ENCODE peak calls at places on chromosomes 7 and 10, in seven cellular contexts. S, E, W, Y, I, P and B are unnamed samples.

GRCh38 chr10:126135177-126135576 is 238.8 kb downstream of the FANK1 start:
- DNase-seq in W (no peak), I (peak), Y (no peak), P (no peak), E (no peak), S (no peak), B (peak)

GRCh38 chr10:91000985-91001384 is 80.1 kb upstream of the ANKRD1 start:
- DNase-seq in I (no peak), P (no peak), Y (no peak), W (no peak), S (no peak), E (no peak), B (no peak)

GRCh38 chr7:47653550-47654351 is 71.8 kb upstream of the TNS3 start:
- DNase-seq in E (no peak), I (no peak), P (no peak), S (peak), Y (no peak), W (no peak), B (peak)

GRCh38 chr10:110919971-110920881 is 822 bp downstream of the SHOC2 start:
- DNase-seq in E (no peak), W (no peak), Y (no peak), I (peak), S (peak), P (no peak), B (peak)

GRCh38 chr7:27205325-27206280 is 5.7 kb upstream of the HOXA13 start:
- DNase-seq in Y (no peak), I (no peak), P (no peak), W (no peak), S (no peak), E (no peak), B (peak)

GRCh38 chr7:27172823-27173411 is 1.2 kb downstream of the HOXA10 start:
- DNase-seq in Y (no peak), I (no peak), P (no peak), E (no peak), S (peak), W (no peak), B (no peak)

GRCh38 chr10:120738658-120739057 is 112.5 kb upstream of the WDR11 start:
- DNase-seq in P (no peak), E (no peak), W (no peak), I (no peak), Y (no peak), S (no peak), B (peak)

GRCh38 chr10:102729090-102730026 is 14.4 kb upstream of the WBP1L start:
- DNase-seq in W (no peak), I (peak), S (peak), P (peak), E (no peak), Y (no peak), B (peak)

GRCh38 chr10:131091682-131092081 is 219.8 kb downstream of the TCERG1L start:
- DNase-seq in P (no peak), I (no peak), W (no peak), S (no peak), E (no peak), Y (no peak), B (no peak)

GRCh38 chr7:69599211-69599878 is 1.1 kb downstream of the AUTS2 start:
- DNase-seq in W (no peak), E (no peak), S (peak), I (no peak), P (peak), Y (no peak), B (peak)

GRCh38 chr7:7972128-7972527 is 3.5 kb downstream of the GLCCI1 start:
- DNase-seq in P (no peak), E (no peak), W (no peak), I (no peak), S (no peak), Y (no peak), B (no peak)

GRCh38 chr7:65477326-65477725 is 103.7 kb downstream of the ZNF92 start:
- DNase-seq in W (no peak), I (no peak), E (peak), Y (no peak), S (no peak), P (no peak), B (peak)

GRCh38 chr10:123862421-123863188 is 29.0 kb downstream of the CPXM2 start:
- DNase-seq in S (no peak), E (no peak), I (no peak), W (no peak), P (no peak), Y (no peak), B (no peak)

GRCh38 chr7:55081854-55082603 is 63.2 kb downstream of the EGFR start:
- DNase-seq in P (no peak), W (no peak), S (no peak), I (no peak), Y (no peak), E (no peak), B (no peak)

GRCh38 chr10:128242641-128243040 is 116.4 kb upstream of the MKI67 start:
- DNase-seq in Y (no peak), I (no peak), S (no peak), W (no peak), E (no peak), P (no peak), B (no peak)

GRCh38 chr7:128867842-128868623 is 5.4 kb downstream of the ATP6V1F start:
- DNase-seq in I (no peak), P (no peak), W (no peak), Y (no peak), S (no peak), E (no peak), B (peak)

GRCh38 chr10:50807851-50808776 is 68.4 kb downstream of the ASAH2B start:
- DNase-seq in Y (no peak), W (no peak), S (no peak), P (no peak), E (no peak), I (no peak), B (no peak)

GRCh38 chr10:59706851-59707797 is 2.5 kb downstream of the SLC16A9 start:
- DNase-seq in Y (no peak), W (no peak), I (peak), E (no peak), P (no peak), S (no peak), B (no peak)

GRCh38 chr7:151518781-151519044 is 982 bp downstream of the RHEB start:
- DNase-seq in I (no peak), E (no peak), W (no peak), S (no peak), P (no peak), Y (no peak), B (no peak)

GRCh38 chr7:23334482-23335056 is 35.4 kb downstream of the MALSU1 start:
- DNase-seq in S (peak), E (no peak), W (peak), Y (no peak), P (peak), I (no peak), B (no peak)

GRCh38 chr7:147765301-147765700 is 825.3 kb upstream of the C7orf33 start:
- DNase-seq in P (no peak), Y (no peak), I (no peak), E (no peak), W (no peak), S (no peak), B (no peak)

DNA sequence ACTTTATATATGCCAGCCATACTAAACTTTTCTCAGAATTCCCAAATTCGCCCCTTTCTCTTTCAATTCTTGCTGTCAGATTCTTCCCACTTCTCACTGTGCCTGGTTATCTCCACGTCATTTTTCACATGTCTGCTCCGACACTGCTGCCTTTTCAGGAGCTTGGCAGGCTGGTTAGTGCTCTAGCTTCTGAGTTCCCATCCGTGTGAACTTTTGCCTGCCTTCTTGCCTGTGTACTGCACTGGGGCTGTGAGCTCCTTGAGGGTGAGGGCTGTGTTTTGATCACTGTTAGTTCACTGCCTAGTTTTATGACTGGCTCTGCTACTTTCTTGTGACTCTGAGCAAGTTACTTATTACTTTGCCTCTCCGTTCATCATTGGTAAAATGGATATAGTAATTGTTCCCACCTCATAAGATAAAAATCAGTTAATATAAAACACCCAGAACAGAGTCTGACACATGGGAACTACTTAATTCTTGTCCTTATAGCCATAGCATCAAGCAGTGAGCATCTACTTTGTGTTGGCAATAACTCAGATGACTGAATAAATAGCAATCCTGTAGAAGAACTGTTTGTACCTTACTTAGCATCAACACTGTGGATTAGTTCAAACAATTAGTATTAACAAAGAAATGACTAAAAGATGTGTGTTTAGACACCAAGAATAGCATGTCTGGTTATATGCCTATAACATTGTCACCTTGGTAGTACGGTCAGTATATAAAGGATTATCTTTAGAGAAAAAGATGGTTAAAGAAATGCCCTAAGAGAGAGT is 5.5 kb downstream of the GSTO1 start:
- DNase-seq in E (no peak), S (no peak), I (no peak), W (no peak), Y (no peak), P (no peak), B (no peak)
- H3K27ac ChIP-seq in E (no peak), S (peak), I (no peak), W (peak), Y (peak), P (peak), B (no peak)

GRCh38 chr7:130952477-130952876 is 218.5 kb upstream of the KLF14 start:
- DNase-seq in S (no peak), P (no peak), E (no peak), I (no peak), W (no peak), Y (no peak), B (no peak)
- H3K27ac ChIP-seq in S (no peak), P (peak), E (no peak), I (no peak), W (peak), Y (peak), B (no peak)

GRCh38 chr7:107975394-107976013 is 27.5 kb downstream of the LAMB1 start:
- DNase-seq in S (no peak), W (no peak), E (no peak), I (no peak), P (no peak), Y (no peak), B (no peak)
- H3K27ac ChIP-seq in S (no peak), W (no peak), E (no peak), I (no peak), P (peak), Y (no peak), B (no peak)

GRCh38 chr10:22310928-22311327 is 5.3 kb upstream of the COMMD3 start:
- DNase-seq in I (no peak), S (no peak), E (no peak), P (no peak), W (no peak), Y (no peak), B (no peak)

GRCh38 chr10:22309180-22310000 is 6.8 kb upstream of the COMMD3 start:
- DNase-seq in P (no peak), S (no peak), W (no peak), E (no peak), Y (no peak), I (no peak), B (no peak)

DNA sequence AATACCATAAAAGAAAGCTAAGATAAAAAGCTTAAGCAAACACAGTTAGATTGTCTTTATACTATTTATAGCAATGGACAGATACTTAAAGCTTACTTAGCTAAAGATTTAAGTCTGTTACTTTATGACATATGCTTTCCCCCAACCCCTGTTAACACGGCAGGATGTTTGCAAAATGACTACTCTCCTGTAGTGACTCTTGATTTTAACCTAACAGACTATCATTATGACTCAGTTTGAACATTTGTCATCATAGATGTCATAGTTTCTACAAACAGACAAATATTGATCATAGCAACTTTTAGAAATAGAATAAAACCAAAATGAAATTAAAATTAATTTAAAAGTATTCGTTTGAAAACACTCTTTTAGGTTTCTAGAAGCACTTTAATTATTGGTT is 7.8 kb upstream of the COMMD3 start:
- DNase-seq in Y (no peak), S (no peak), I (no peak), W (no peak), P (no peak), E (no peak), B (no peak)
- H3K27ac ChIP-seq in Y (no peak), S (no peak), I (no peak), W (no peak), P (no peak), E (no peak), B (no peak)